ENCODE peak calls at places on chromosomes 6 and 20, in six cellular contexts. One of them, this sample, is unnamed.

GRCh38 chr6:164286021-164286420 is 871.5 kb downstream of the QKI start:
- DNase-seq in cardiac muscle cell: peak
- DNase-seq in tibial artery: no peak
- DNase-seq in AML-193: no peak
- DNase-seq in NCI-H2029 treated with DMSO at 0.1 percent for 48 hours: peak
- DNase-seq in HFFc6: no peak
- DNase-seq in this sample: no peak

GRCh38 chr6:34526241-34526972 is 29.7 kb downstream of the SPDEF start:
- DNase-seq in cardiac muscle cell: no peak
- DNase-seq in tibial artery: no peak
- DNase-seq in AML-193: no peak
- DNase-seq in NCI-H2029 treated with DMSO at 0.1 percent for 48 hours: no peak
- DNase-seq in HFFc6: no peak
- DNase-seq in this sample: peak

GRCh38 chr6:157151989-157152388 is 171.3 kb downstream of the TMEM242 start:
- DNase-seq in cardiac muscle cell: peak
- DNase-seq in tibial artery: no peak
- DNase-seq in AML-193: no peak
- DNase-seq in NCI-H2029 treated with DMSO at 0.1 percent for 48 hours: no peak
- DNase-seq in HFFc6: peak
- DNase-seq in this sample: no peak

GRCh38 chr20:52484438-52484837 is 292.9 kb upstream of the ZFP64 start:
- DNase-seq in cardiac muscle cell: no peak
- DNase-seq in tibial artery: no peak
- DNase-seq in AML-193: no peak
- DNase-seq in NCI-H2029 treated with DMSO at 0.1 percent for 48 hours: no peak
- DNase-seq in HFFc6: peak
- DNase-seq in this sample: no peak

GRCh38 chr6:82785206-82785605 is 280.4 kb downstream of the UBE3D start:
- DNase-seq in cardiac muscle cell: no peak
- DNase-seq in tibial artery: no peak
- DNase-seq in AML-193: no peak
- DNase-seq in NCI-H2029 treated with DMSO at 0.1 percent for 48 hours: no peak
- DNase-seq in HFFc6: no peak
- DNase-seq in this sample: no peak

GRCh38 chr6:15391500-15391899 is 145.6 kb downstream of the JARID2 start:
- DNase-seq in cardiac muscle cell: peak
- DNase-seq in tibial artery: no peak
- DNase-seq in AML-193: no peak
- DNase-seq in NCI-H2029 treated with DMSO at 0.1 percent for 48 hours: no peak
- DNase-seq in HFFc6: no peak
- DNase-seq in this sample: no peak

GRCh38 chr20:62819494-62820174 is 2.8 kb downstream of the COL9A3 start:
- DNase-seq in cardiac muscle cell: peak
- DNase-seq in tibial artery: no peak
- DNase-seq in AML-193: no peak
- DNase-seq in NCI-H2029 treated with DMSO at 0.1 percent for 48 hours: no peak
- DNase-seq in HFFc6: peak
- DNase-seq in this sample: no peak

GRCh38 chr6:68778356-68779020 is 143.4 kb downstream of the ADGRB3 start:
- DNase-seq in cardiac muscle cell: peak
- DNase-seq in tibial artery: no peak
- DNase-seq in AML-193: peak
- DNase-seq in NCI-H2029 treated with DMSO at 0.1 percent for 48 hours: peak
- DNase-seq in HFFc6: no peak
- DNase-seq in this sample: peak

GRCh38 chr20:45016089-45016641 is 49.9 kb downstream of the STK4 start:
- DNase-seq in cardiac muscle cell: peak
- DNase-seq in tibial artery: no peak
- DNase-seq in AML-193: no peak
- DNase-seq in NCI-H2029 treated with DMSO at 0.1 percent for 48 hours: no peak
- DNase-seq in HFFc6: peak
- DNase-seq in this sample: no peak

GRCh38 chr6:167000759-167001158 is 1.6 kb downstream of the CEP43 start:
- DNase-seq in cardiac muscle cell: no peak
- DNase-seq in tibial artery: no peak
- DNase-seq in AML-193: peak
- DNase-seq in NCI-H2029 treated with DMSO at 0.1 percent for 48 hours: no peak
- DNase-seq in HFFc6: no peak
- DNase-seq in this sample: no peak

GRCh38 chr6:12962529-12962928 is 246.0 kb downstream of the PHACTR1 start:
- DNase-seq in cardiac muscle cell: no peak
- DNase-seq in tibial artery: no peak
- DNase-seq in AML-193: no peak
- DNase-seq in NCI-H2029 treated with DMSO at 0.1 percent for 48 hours: no peak
- DNase-seq in HFFc6: no peak
- DNase-seq in this sample: no peak

GRCh38 chr6:128474481-128474880 is 45.9 kb downstream of the PTPRK start:
- DNase-seq in cardiac muscle cell: no peak
- DNase-seq in tibial artery: no peak
- DNase-seq in AML-193: no peak
- DNase-seq in NCI-H2029 treated with DMSO at 0.1 percent for 48 hours: no peak
- DNase-seq in HFFc6: peak
- DNase-seq in this sample: no peak

GRCh38 chr6:107113460-107114212 is 1.7 kb downstream of the BEND3 start:
- DNase-seq in cardiac muscle cell: no peak
- DNase-seq in tibial artery: no peak
- DNase-seq in AML-193: no peak
- DNase-seq in NCI-H2029 treated with DMSO at 0.1 percent for 48 hours: no peak
- DNase-seq in HFFc6: no peak
- DNase-seq in this sample: no peak

GRCh38 chr20:41245086-41245707 is 72.3 kb downstream of the ZHX3 start:
- DNase-seq in cardiac muscle cell: peak
- DNase-seq in tibial artery: no peak
- DNase-seq in AML-193: no peak
- DNase-seq in NCI-H2029 treated with DMSO at 0.1 percent for 48 hours: no peak
- DNase-seq in HFFc6: no peak
- DNase-seq in this sample: peak

GRCh38 chr6:112429226-112429625 is 82.1 kb downstream of the RFPL4B start:
- DNase-seq in cardiac muscle cell: peak
- DNase-seq in tibial artery: no peak
- DNase-seq in AML-193: no peak
- DNase-seq in NCI-H2029 treated with DMSO at 0.1 percent for 48 hours: no peak
- DNase-seq in HFFc6: peak
- DNase-seq in this sample: peak

GRCh38 chr20:2871111-2871465 is 2.2 kb upstream of the PTPRA start:
- DNase-seq in cardiac muscle cell: peak
- DNase-seq in tibial artery: no peak
- DNase-seq in AML-193: no peak
- DNase-seq in NCI-H2029 treated with DMSO at 0.1 percent for 48 hours: no peak
- DNase-seq in HFFc6: no peak
- DNase-seq in this sample: no peak

GRCh38 chr6:84220809-84221409 is 6.5 kb downstream of the CEP162 start:
- DNase-seq in cardiac muscle cell: peak
- DNase-seq in tibial artery: no peak
- DNase-seq in AML-193: peak
- DNase-seq in NCI-H2029 treated with DMSO at 0.1 percent for 48 hours: no peak
- DNase-seq in HFFc6: peak
- DNase-seq in this sample: peak

GRCh38 chr20:45101333-45101850 is 465 bp upstream of the KCNS1 start:
- DNase-seq in cardiac muscle cell: no peak
- DNase-seq in tibial artery: no peak
- DNase-seq in AML-193: no peak
- DNase-seq in NCI-H2029 treated with DMSO at 0.1 percent for 48 hours: no peak
- DNase-seq in HFFc6: no peak
- DNase-seq in this sample: no peak

GRCh38 chr6:151847064-151847463 is 39.6 kb downstream of the ESR1 start:
- DNase-seq in cardiac muscle cell: peak
- DNase-seq in tibial artery: no peak
- DNase-seq in AML-193: peak
- DNase-seq in NCI-H2029 treated with DMSO at 0.1 percent for 48 hours: no peak
- DNase-seq in HFFc6: no peak
- DNase-seq in this sample: peak

GRCh38 chr6:13524801-13525508 is 37.6 kb upstream of the GFOD1 start:
- DNase-seq in cardiac muscle cell: no peak
- DNase-seq in tibial artery: no peak
- DNase-seq in AML-193: no peak
- DNase-seq in NCI-H2029 treated with DMSO at 0.1 percent for 48 hours: peak
- DNase-seq in HFFc6: no peak
- DNase-seq in this sample: no peak

GRCh38 chr6:31737315-31738047 is 1.2 kb upstream of the CLIC1 start:
- DNase-seq in cardiac muscle cell: peak
- DNase-seq in tibial artery: no peak
- DNase-seq in AML-193: peak
- DNase-seq in NCI-H2029 treated with DMSO at 0.1 percent for 48 hours: peak
- DNase-seq in HFFc6: no peak
- DNase-seq in this sample: peak

GRCh38 chr6:28522594-28523557 is 2.8 kb upstream of the GPX5 start:
- DNase-seq in cardiac muscle cell: no peak
- DNase-seq in tibial artery: no peak
- DNase-seq in AML-193: no peak
- DNase-seq in NCI-H2029 treated with DMSO at 0.1 percent for 48 hours: no peak
- DNase-seq in HFFc6: no peak
- DNase-seq in this sample: peak